ENCODE peak calls at places on chromosomes 1 and 21, in four cellular contexts. M, Z, C and Q are unnamed samples.

GRCh38 chr21:31872452-31873274 is at the start of gene HUNK:
- DNase-seq in Z (peak; percentile 58), C (peak; percentile 48), M (no peak), Q (no peak)

GRCh38 chr1:28900562-28900961 is 13.8 kb upstream of the EPB41 start:
- DNase-seq in C (no peak), M (no peak), Z (no peak), Q (no peak)

GRCh38 chr1:57131701-57132394 is 166.0 kb upstream of the C8B start:
- DNase-seq in C (no peak), M (peak; percentile 24), Z (no peak), Q (no peak)

GRCh38 chr21:41775152-41775472 is 8.3 kb upstream of the RIPK4 start:
- DNase-seq in Z (no peak), C (no peak), M (no peak), Q (no peak)

GRCh38 chr1:98783821-98784220 is 122.3 kb downstream of the SNX7 start:
- DNase-seq in M (no peak), C (no peak), Z (no peak), Q (no peak)

GRCh38 chr1:174262747-174263241 is 103.5 kb downstream of the RABGAP1L start:
- DNase-seq in M (peak; percentile 56), C (no peak), Z (no peak), Q (peak; percentile 25)

GRCh38 chr21:34195365-34195764 is 122.0 kb downstream of the MRPS6 start:
- DNase-seq in Z (no peak), M (no peak), C (no peak), Q (no peak)

GRCh38 chr1:76059461-76059860 is 15.1 kb upstream of the ST6GALNAC3 start:
- DNase-seq in Z (no peak), M (no peak), C (no peak), Q (no peak)

GRCh38 chr1:147612366-147612765 is 58.0 kb downstream of the ACP6 start:
- DNase-seq in C (no peak), M (no peak), Z (no peak), Q (no peak)

GRCh38 chr1:154327466-154328317 is 2.4 kb downstream of the ATP8B2 start:
- DNase-seq in Z (no peak), C (no peak), M (no peak), Q (no peak)

GRCh38 chr1:213623103-213623581 is 364.6 kb upstream of the PROX1 start:
- DNase-seq in M (no peak), C (no peak), Z (no peak), Q (no peak)

GRCh38 chr1:43673261-43673660 is 23.3 kb downstream of the KDM4A start:
- DNase-seq in C (no peak), M (no peak), Z (no peak), Q (no peak)

GRCh38 chr1:43668956-43669355 is 19.0 kb downstream of the KDM4A start:
- DNase-seq in C (no peak), Z (no peak), M (peak; percentile 72), Q (no peak)

GRCh38 chr1:43671626-43672330 is 21.8 kb downstream of the KDM4A start:
- DNase-seq in C (no peak), Z (no peak), M (no peak), Q (no peak)

GRCh38 chr1:43669878-43670277 is 19.9 kb downstream of the KDM4A start:
- DNase-seq in Z (no peak), M (no peak), C (no peak), Q (no peak)

DNA sequence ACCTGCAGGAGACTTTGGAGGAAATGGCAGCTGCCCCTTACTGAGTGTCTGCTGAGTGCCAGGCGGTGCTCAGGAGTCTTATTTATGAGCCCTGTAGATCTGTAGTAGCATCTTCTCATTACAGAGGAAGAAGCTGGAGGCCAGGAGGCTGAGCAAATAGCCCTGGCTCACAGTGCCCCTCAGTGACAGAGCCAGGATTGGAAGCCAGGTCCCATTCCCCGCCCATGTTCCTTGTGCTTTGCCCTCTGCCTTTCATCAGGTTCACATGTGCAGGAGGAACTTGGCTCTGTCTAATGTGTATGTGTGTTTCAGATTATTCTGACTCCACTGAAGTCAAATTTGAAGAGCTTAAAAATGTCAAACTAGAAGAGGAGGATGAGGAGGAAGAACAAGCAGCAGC is 21.2 kb downstream of the KDM4A start:
- DNase-seq in C (peak; percentile 81), M (no peak), Z (no peak), Q (no peak)
- H3K27ac ChIP-seq in C (no peak overlapping the region), M (peak overlapping the region; percentile 62), Z (no peak overlapping the region), Q (no peak overlapping the region)

GRCh38 chr1:151728151-151728711 is 6.9 kb downstream of the RIIAD1 start:
- DNase-seq in C (no peak), M (no peak), Z (no peak), Q (peak; percentile 84)
- H3K27ac ChIP-seq in C (no peak overlapping the region), M (no peak overlapping the region), Z (no peak overlapping the region), Q (peak overlapping the region; percentile 26)

GRCh38 chr1:104706631-104707147 is 957.0 kb downstream of the AMY1C start:
- DNase-seq in M (no peak), C (no peak), Z (no peak), Q (no peak)
- H3K27ac ChIP-seq in M (no peak overlapping the region), C (no peak overlapping the region), Z (no peak overlapping the region), Q (no peak overlapping the region)

GRCh38 chr1:64366821-64367220 is 103.1 kb upstream of the CACHD1 start:
- DNase-seq in Z (no peak), M (no peak), C (no peak), Q (no peak)

GRCh38 chr1:64363616-64364015 is 106.3 kb upstream of the CACHD1 start:
- DNase-seq in C (no peak), M (no peak), Z (no peak), Q (no peak)

GRCh38 chr1:64363116-64363515 is 106.8 kb upstream of the CACHD1 start:
- DNase-seq in Z (no peak), M (no peak), C (no peak), Q (peak; percentile 1)

GRCh38 chr1:64357376-64357775 is 112.6 kb upstream of the CACHD1 start:
- DNase-seq in Z (no peak), M (no peak), C (no peak), Q (no peak)

GRCh38 chr1:64361974-64362373 is 108.0 kb upstream of the CACHD1 start:
- DNase-seq in C (no peak), M (no peak), Z (no peak), Q (no peak)
- H3K27ac ChIP-seq in C (no peak overlapping the region), M (no peak overlapping the region), Z (no peak overlapping the region), Q (no peak overlapping the region)

GRCh38 chr1:179129702-179130473 is 48.0 kb downstream of the TOR3A start:
- DNase-seq in M (no peak), Z (no peak), C (no peak), Q (no peak)

GRCh38 chr1:179124866-179125265 is 43.0 kb downstream of the TOR3A start:
- DNase-seq in Z (no peak), C (no peak), M (no peak), Q (no peak)

GRCh38 chr1:179127163-179127895 is 45.5 kb downstream of the TOR3A start:
- DNase-seq in Z (no peak), C (no peak), M (no peak), Q (no peak)

GRCh38 chr1:179128520-179128919 is 46.6 kb downstream of the TOR3A start:
- DNase-seq in C (no peak), M (no peak), Z (no peak), Q (no peak)

DNA sequence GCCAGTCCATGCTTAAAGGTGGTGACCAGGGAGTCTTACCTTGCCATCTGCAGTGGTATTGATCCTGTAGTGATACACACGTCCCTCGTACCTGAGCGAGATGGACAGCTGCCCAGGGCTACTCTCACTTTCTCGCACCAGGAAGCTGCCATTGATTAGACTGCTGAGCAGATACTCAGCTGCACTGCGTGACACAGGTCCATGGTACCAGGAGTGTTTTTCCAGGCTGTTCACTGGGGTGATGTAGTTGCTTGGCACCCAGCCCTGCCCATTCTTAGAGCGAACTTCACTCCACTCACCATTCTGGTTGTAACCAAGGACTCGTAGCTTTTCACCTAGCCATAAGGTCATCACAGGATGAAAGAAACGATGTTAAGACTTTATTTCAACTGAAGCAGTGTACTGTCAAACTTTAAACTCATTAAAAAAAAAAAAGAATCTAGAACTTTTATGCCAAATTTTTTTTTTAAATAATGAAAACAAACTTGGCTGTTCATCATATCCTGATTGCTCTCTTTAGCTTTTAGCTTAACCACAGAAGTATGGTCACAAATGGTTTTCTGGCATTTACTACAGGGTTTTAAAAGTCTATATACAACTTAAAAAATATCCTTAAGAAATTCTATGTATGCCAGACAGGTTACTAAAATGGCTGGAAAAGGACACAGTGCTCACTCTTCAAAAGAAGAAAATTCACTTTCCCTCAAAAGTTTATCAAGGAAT is 44.6 kb downstream of the TOR3A start:
- DNase-seq in Z (no peak), C (peak; percentile 80), M (no peak), Q (no peak)
- H3K27ac ChIP-seq in Z (no peak overlapping the region), C (peak overlapping the region; percentile 38), M (no peak overlapping the region), Q (no peak overlapping the region)

GRCh38 chr1:218364028-218364710 is 19.0 kb downstream of the TGFB2 start:
- DNase-seq in M (no peak), Z (no peak), C (no peak), Q (no peak)
- H3K27ac ChIP-seq in M (no peak overlapping the region), Z (peak overlapping the region; percentile 25), C (no peak overlapping the region), Q (no peak overlapping the region)

GRCh38 chr1:169868978-169869377 is 24.7 kb downstream of the SCYL3 start:
- DNase-seq in M (no peak), Z (no peak), C (no peak), Q (no peak)
- H3K27ac ChIP-seq in M (no peak overlapping the region), Z (no peak overlapping the region), C (no peak overlapping the region), Q (no peak overlapping the region)

DNA sequence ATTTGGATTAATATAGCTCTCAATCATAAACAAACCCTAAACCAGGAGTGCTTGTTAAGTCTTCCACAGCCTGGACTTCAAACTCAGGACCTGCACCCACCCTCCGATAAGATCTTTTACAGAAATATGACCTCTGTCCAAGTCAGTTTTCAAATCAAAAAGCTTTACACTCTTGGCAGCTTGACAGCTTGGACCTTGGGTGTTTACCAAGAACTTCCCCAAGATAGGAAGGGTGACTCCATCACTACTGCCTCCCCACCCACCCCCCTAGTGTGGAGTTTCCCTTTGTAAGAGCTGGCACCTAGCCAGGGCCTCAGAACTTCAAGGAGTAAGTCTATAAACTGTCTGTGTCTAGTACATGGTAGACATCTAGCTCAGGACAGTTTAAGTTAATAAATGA is 9.6 kb downstream of the BCAR3 start:
- DNase-seq in Z (peak; percentile 58), M (no peak), C (peak; percentile 68), Q (no peak)
- H3K27ac ChIP-seq in Z (peak overlapping the region; percentile 21), M (peak overlapping the region; percentile 76), C (no peak overlapping the region), Q (no peak overlapping the region)

GRCh38 chr1:204065986-204066300 is 7.0 kb upstream of the SOX13 start:
- DNase-seq in Z (no peak), M (no peak), C (no peak), Q (no peak)

GRCh38 chr1:204065174-204065985 is 7.5 kb upstream of the SOX13 start:
- DNase-seq in M (peak; percentile 58), Z (peak; percentile 65), C (peak; percentile 64), Q (no peak)

GRCh38 chr1:204067935-204068334 is 5.0 kb upstream of the SOX13 start:
- DNase-seq in C (no peak), Z (no peak), M (no peak), Q (no peak)

GRCh38 chr1:204059970-204060369 is 12.9 kb upstream of the SOX13 start:
- DNase-seq in C (no peak), M (no peak), Z (peak; percentile 63), Q (no peak)

DNA sequence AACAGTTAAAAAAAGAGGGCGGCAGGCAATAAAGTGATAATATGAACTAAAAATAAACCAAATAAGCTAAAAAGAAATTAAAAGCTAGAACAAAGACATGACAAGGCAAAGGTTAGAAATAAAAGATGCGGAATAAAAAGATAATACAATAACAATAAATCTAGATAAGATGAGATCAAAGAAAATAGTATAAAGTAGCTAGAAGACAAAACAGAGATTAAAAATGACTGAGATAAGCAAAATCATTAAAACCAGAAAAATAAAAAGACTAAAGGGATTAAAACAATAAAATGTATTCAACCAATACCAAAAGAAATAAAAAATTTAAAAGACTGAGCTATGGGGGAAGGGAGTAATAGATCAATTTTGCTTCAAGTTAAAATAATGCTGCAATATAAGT is 10.8 kb upstream of the SOX13 start:
- DNase-seq in Z (no peak), M (no peak), C (no peak), Q (no peak)
- H3K27ac ChIP-seq in Z (no peak overlapping the region), M (no peak overlapping the region), C (no peak overlapping the region), Q (no peak overlapping the region)